ENCODE peak calls at places on chromosomes 12 and 14, in nine cellular contexts. One of them, this sample, is unnamed.

GRCh38 chr14:104149617-104150141 is 11.3 kb downstream of the KIF26A start:
- DNase-seq in activated T-cell treated with anti-CD3 and anti-CD28 coated beads, Interleukin-2, amount 50 U/mL, for 72 hours: no peak
- DNase-seq in activated T-helper 1 cell treated with Interleukin-2 at 50 U/mL for 16 hours: no peak
- DNase-seq in AG08395: peak; percentile 34
- DNase-seq in EL: no peak
- DNase-seq in HS-5: no peak
- DNase-seq in RPMI7951: no peak
- DNase-seq in colonic mucosa: no peak
- DNase-seq in A549: peak; percentile 33
- DNase-seq in this sample: no peak

GRCh38 chr12:64968989-64969819 is 144.8 kb downstream of the TBC1D30 start:
- DNase-seq in activated T-cell treated with anti-CD3 and anti-CD28 coated beads, Interleukin-2, amount 50 U/mL, for 72 hours: no peak
- DNase-seq in activated T-helper 1 cell treated with Interleukin-2 at 50 U/mL for 16 hours: no peak
- DNase-seq in AG08395: peak; percentile 57
- DNase-seq in EL: peak; percentile 49
- DNase-seq in HS-5: peak; percentile 19
- DNase-seq in RPMI7951: peak; percentile 16
- DNase-seq in colonic mucosa: no peak
- DNase-seq in A549: peak; percentile 50
- DNase-seq in this sample: no peak

GRCh38 chr12:14960548-14961465 is 594 bp downstream of the ARHGDIB start:
- DNase-seq in activated T-cell treated with anti-CD3 and anti-CD28 coated beads, Interleukin-2, amount 50 U/mL, for 72 hours: no peak
- DNase-seq in activated T-helper 1 cell treated with Interleukin-2 at 50 U/mL for 16 hours: peak; percentile 35
- DNase-seq in AG08395: no peak
- DNase-seq in EL: peak; percentile 51
- DNase-seq in HS-5: peak; percentile 32
- DNase-seq in RPMI7951: peak; percentile 74
- DNase-seq in colonic mucosa: no peak
- DNase-seq in A549: no peak
- DNase-seq in this sample: peak; percentile 48

GRCh38 chr12:124506145-124506831 is 61.1 kb downstream of the NCOR2 start:
- DNase-seq in activated T-cell treated with anti-CD3 and anti-CD28 coated beads, Interleukin-2, amount 50 U/mL, for 72 hours: no peak
- DNase-seq in activated T-helper 1 cell treated with Interleukin-2 at 50 U/mL for 16 hours: no peak
- DNase-seq in AG08395: peak; percentile 52
- DNase-seq in EL: peak; percentile 38
- DNase-seq in HS-5: no peak
- DNase-seq in RPMI7951: no peak
- DNase-seq in colonic mucosa: peak; percentile 74
- DNase-seq in A549: no peak
- DNase-seq in this sample: no peak

GRCh38 chr14:105019861-105020814 is 745 bp downstream of the CDCA4 start:
- DNase-seq in activated T-cell treated with anti-CD3 and anti-CD28 coated beads, Interleukin-2, amount 50 U/mL, for 72 hours: peak; percentile 69
- DNase-seq in activated T-helper 1 cell treated with Interleukin-2 at 50 U/mL for 16 hours: peak; percentile 42
- DNase-seq in AG08395: peak; percentile 20
- DNase-seq in EL: no peak
- DNase-seq in HS-5: no peak
- DNase-seq in RPMI7951: peak; percentile 26
- DNase-seq in colonic mucosa: peak; percentile 37
- DNase-seq in A549: peak; percentile 53
- DNase-seq in this sample: peak; percentile 50

GRCh38 chr12:89343127-89343526 is 9.2 kb downstream of the DUSP6 start:
- DNase-seq in activated T-cell treated with anti-CD3 and anti-CD28 coated beads, Interleukin-2, amount 50 U/mL, for 72 hours: no peak
- DNase-seq in activated T-helper 1 cell treated with Interleukin-2 at 50 U/mL for 16 hours: no peak
- DNase-seq in AG08395: peak; percentile 37
- DNase-seq in EL: no peak
- DNase-seq in HS-5: no peak
- DNase-seq in RPMI7951: no peak
- DNase-seq in colonic mucosa: no peak
- DNase-seq in A549: no peak
- DNase-seq in this sample: no peak

GRCh38 chr14:57388072-57388471 is 2.3 kb upstream of the NAA30 start:
- DNase-seq in activated T-cell treated with anti-CD3 and anti-CD28 coated beads, Interleukin-2, amount 50 U/mL, for 72 hours: no peak
- DNase-seq in activated T-helper 1 cell treated with Interleukin-2 at 50 U/mL for 16 hours: no peak
- DNase-seq in AG08395: no peak
- DNase-seq in EL: no peak
- DNase-seq in HS-5: no peak
- DNase-seq in RPMI7951: no peak
- DNase-seq in colonic mucosa: no peak
- DNase-seq in A549: no peak
- DNase-seq in this sample: no peak

GRCh38 chr14:77154421-77154820 is 12.8 kb upstream of the ZDHHC22 start:
- DNase-seq in activated T-cell treated with anti-CD3 and anti-CD28 coated beads, Interleukin-2, amount 50 U/mL, for 72 hours: no peak
- DNase-seq in activated T-helper 1 cell treated with Interleukin-2 at 50 U/mL for 16 hours: no peak
- DNase-seq in AG08395: no peak
- DNase-seq in EL: no peak
- DNase-seq in HS-5: no peak
- DNase-seq in RPMI7951: no peak
- DNase-seq in colonic mucosa: no peak
- DNase-seq in A549: no peak
- DNase-seq in this sample: no peak

GRCh38 chr12:120117961-120118709 is 1.6 kb upstream of the RAB35 start:
- DNase-seq in activated T-cell treated with anti-CD3 and anti-CD28 coated beads, Interleukin-2, amount 50 U/mL, for 72 hours: no peak
- DNase-seq in activated T-helper 1 cell treated with Interleukin-2 at 50 U/mL for 16 hours: no peak
- DNase-seq in AG08395: peak; percentile 30
- DNase-seq in EL: peak; percentile 56
- DNase-seq in HS-5: no peak
- DNase-seq in RPMI7951: peak; percentile 25
- DNase-seq in colonic mucosa: no peak
- DNase-seq in A549: peak; percentile 80
- DNase-seq in this sample: no peak

GRCh38 chr12:52130695-52131094 is 51.2 kb downstream of the SMIM41 start:
- DNase-seq in activated T-cell treated with anti-CD3 and anti-CD28 coated beads, Interleukin-2, amount 50 U/mL, for 72 hours: no peak
- DNase-seq in activated T-helper 1 cell treated with Interleukin-2 at 50 U/mL for 16 hours: no peak
- DNase-seq in AG08395: no peak
- DNase-seq in EL: no peak
- DNase-seq in HS-5: no peak
- DNase-seq in RPMI7951: no peak
- DNase-seq in colonic mucosa: no peak
- DNase-seq in A549: no peak
- DNase-seq in this sample: no peak

GRCh38 chr12:124567035-124567672 is at the start of gene NCOR2:
- DNase-seq in activated T-cell treated with anti-CD3 and anti-CD28 coated beads, Interleukin-2, amount 50 U/mL, for 72 hours: peak; percentile 57
- DNase-seq in activated T-helper 1 cell treated with Interleukin-2 at 50 U/mL for 16 hours: peak; percentile 38
- DNase-seq in AG08395: no peak
- DNase-seq in EL: peak; percentile 42
- DNase-seq in HS-5: no peak
- DNase-seq in RPMI7951: no peak
- DNase-seq in colonic mucosa: no peak
- DNase-seq in A549: no peak
- DNase-seq in this sample: peak; percentile 40

GRCh38 chr12:77122236-77122635 is 56.9 kb upstream of the E2F7 start:
- DNase-seq in activated T-cell treated with anti-CD3 and anti-CD28 coated beads, Interleukin-2, amount 50 U/mL, for 72 hours: no peak
- DNase-seq in activated T-helper 1 cell treated with Interleukin-2 at 50 U/mL for 16 hours: no peak
- DNase-seq in AG08395: peak; percentile 66
- DNase-seq in EL: peak; percentile 92
- DNase-seq in HS-5: no peak
- DNase-seq in RPMI7951: peak; percentile 87
- DNase-seq in colonic mucosa: no peak
- DNase-seq in A549: peak; percentile 57
- DNase-seq in this sample: no peak

GRCh38 chr12:93116632-93117031 is 187.5 kb upstream of the EEA1 start:
- DNase-seq in activated T-cell treated with anti-CD3 and anti-CD28 coated beads, Interleukin-2, amount 50 U/mL, for 72 hours: no peak
- DNase-seq in activated T-helper 1 cell treated with Interleukin-2 at 50 U/mL for 16 hours: no peak
- DNase-seq in AG08395: no peak
- DNase-seq in EL: no peak
- DNase-seq in HS-5: no peak
- DNase-seq in RPMI7951: no peak
- DNase-seq in colonic mucosa: no peak
- DNase-seq in A549: no peak
- DNase-seq in this sample: no peak

GRCh38 chr12:39461059-39461458 is 18.1 kb upstream of the KIF21A start:
- DNase-seq in activated T-cell treated with anti-CD3 and anti-CD28 coated beads, Interleukin-2, amount 50 U/mL, for 72 hours: no peak
- DNase-seq in activated T-helper 1 cell treated with Interleukin-2 at 50 U/mL for 16 hours: no peak
- DNase-seq in AG08395: no peak
- DNase-seq in EL: no peak
- DNase-seq in HS-5: no peak
- DNase-seq in RPMI7951: no peak
- DNase-seq in colonic mucosa: no peak
- DNase-seq in A549: no peak
- DNase-seq in this sample: no peak

GRCh38 chr14:93317836-93318807 is 14.7 kb downstream of the BTBD7 start:
- DNase-seq in activated T-cell treated with anti-CD3 and anti-CD28 coated beads, Interleukin-2, amount 50 U/mL, for 72 hours: no peak
- DNase-seq in activated T-helper 1 cell treated with Interleukin-2 at 50 U/mL for 16 hours: no peak
- DNase-seq in AG08395: peak; percentile 25
- DNase-seq in EL: peak; percentile 55
- DNase-seq in HS-5: no peak
- DNase-seq in RPMI7951: peak; percentile 79
- DNase-seq in colonic mucosa: no peak
- DNase-seq in A549: peak; percentile 82
- DNase-seq in this sample: no peak

GRCh38 chr14:88604213-88604612 is 41.4 kb downstream of the ZC3H14 start:
- DNase-seq in activated T-cell treated with anti-CD3 and anti-CD28 coated beads, Interleukin-2, amount 50 U/mL, for 72 hours: no peak
- DNase-seq in activated T-helper 1 cell treated with Interleukin-2 at 50 U/mL for 16 hours: no peak
- DNase-seq in AG08395: no peak
- DNase-seq in EL: no peak
- DNase-seq in HS-5: no peak
- DNase-seq in RPMI7951: no peak
- DNase-seq in colonic mucosa: no peak
- DNase-seq in A549: no peak
- DNase-seq in this sample: no peak

GRCh38 chr14:101068293-101068957 is 164.9 kb upstream of the RTL1 start:
- DNase-seq in activated T-cell treated with anti-CD3 and anti-CD28 coated beads, Interleukin-2, amount 50 U/mL, for 72 hours: no peak
- DNase-seq in activated T-helper 1 cell treated with Interleukin-2 at 50 U/mL for 16 hours: no peak
- DNase-seq in AG08395: no peak
- DNase-seq in EL: no peak
- DNase-seq in HS-5: no peak
- DNase-seq in RPMI7951: no peak
- DNase-seq in colonic mucosa: no peak
- DNase-seq in A549: no peak
- DNase-seq in this sample: no peak

GRCh38 chr14:95339301-95339865 is 19.7 kb upstream of the CLMN start:
- DNase-seq in activated T-cell treated with anti-CD3 and anti-CD28 coated beads, Interleukin-2, amount 50 U/mL, for 72 hours: no peak
- DNase-seq in activated T-helper 1 cell treated with Interleukin-2 at 50 U/mL for 16 hours: no peak
- DNase-seq in AG08395: no peak
- DNase-seq in EL: no peak
- DNase-seq in HS-5: no peak
- DNase-seq in RPMI7951: no peak
- DNase-seq in colonic mucosa: peak; percentile 84
- DNase-seq in A549: no peak
- DNase-seq in this sample: no peak